ENCODE peak calls at places on chromosomes 13 and 19, in five cellular contexts. G is A549, Q is HepG2, I is WTC11, D is GM12878. J is an unnamed sample.
A peak's percentile ranks its signal among the peaks of the same experiment; 100 is the strongest.

GRCh38 chr13:40547545-40548322 is 118.7 kb downstream of the FOXO1 start:
- DNase-seq in G (no peak), I (no peak), Q (no peak), D (no peak), J (no peak)

GRCh38 chr13:62510906-62511655 is 1095.4 kb upstream of the PCDH20 start:
- DNase-seq in D (peak; percentile 26), I (no peak), Q (no peak), G (no peak), J (no peak)

GRCh38 chr13:97107815-97108534 is 113.7 kb upstream of the OXGR1 start:
- DNase-seq in D (no peak), Q (no peak), I (no peak), G (no peak), J (no peak)

GRCh38 chr19:45040059-45040767 is 1.4 kb downstream of the CLASRP start:
- DNase-seq in Q (no peak), I (no peak), D (no peak), G (no peak), J (no peak)

GRCh38 chr19:5567360-5567970 is at the start of gene TINCR:
- DNase-seq in I (peak; percentile 64), Q (no peak), G (no peak), D (no peak), J (no peak)

GRCh38 chr19:18764591-18765051 is 26.5 kb downstream of the COMP start:
- DNase-seq in G (no peak), D (no peak), Q (no peak), I (no peak), J (no peak)

GRCh38 chr13:106424805-106425204 is 110.7 kb downstream of the EFNB2 start:
- DNase-seq in I (no peak), D (no peak), Q (no peak), G (no peak), J (no peak)

GRCh38 chr13:78657699-78658629 is 991 bp downstream of the OBI1 start:
- DNase-seq in G (no peak), I (no peak), Q (peak; percentile 74), D (no peak), J (no peak)

GRCh38 chr19:11092181-11092538 is 2.9 kb downstream of the LDLR start:
- DNase-seq in Q (peak; percentile 92), I (no peak), G (peak; percentile 62), D (no peak), J (no peak)

GRCh38 chr19:49590971-49591730 is at the start of gene PRR12:
- DNase-seq in D (no peak), G (peak; percentile 88), Q (peak; percentile 61), I (peak; percentile 52), J (peak; percentile 81)

GRCh38 chr13:87331178-87331577 is 340.0 kb upstream of the SLITRK5 start:
- DNase-seq in D (no peak), Q (no peak), G (no peak), I (no peak), J (no peak)

GRCh38 chr19:38055655-38056521 is 148.9 kb downstream of the SIPA1L3 start:
- DNase-seq in G (no peak), I (no peak), Q (no peak), D (no peak), J (no peak)

GRCh38 chr19:18590273-18591272 is 2.0 kb downstream of the REX1BD start:
- DNase-seq in G (peak; percentile 94), Q (peak; percentile 76), D (no peak), I (peak; percentile 98), J (peak; percentile 81)

GRCh38 chr13:78298657-78299056 is 304.7 kb downstream of the POU4F1 start:
- DNase-seq in D (no peak), Q (no peak), I (no peak), G (no peak), J (no peak)

DNA sequence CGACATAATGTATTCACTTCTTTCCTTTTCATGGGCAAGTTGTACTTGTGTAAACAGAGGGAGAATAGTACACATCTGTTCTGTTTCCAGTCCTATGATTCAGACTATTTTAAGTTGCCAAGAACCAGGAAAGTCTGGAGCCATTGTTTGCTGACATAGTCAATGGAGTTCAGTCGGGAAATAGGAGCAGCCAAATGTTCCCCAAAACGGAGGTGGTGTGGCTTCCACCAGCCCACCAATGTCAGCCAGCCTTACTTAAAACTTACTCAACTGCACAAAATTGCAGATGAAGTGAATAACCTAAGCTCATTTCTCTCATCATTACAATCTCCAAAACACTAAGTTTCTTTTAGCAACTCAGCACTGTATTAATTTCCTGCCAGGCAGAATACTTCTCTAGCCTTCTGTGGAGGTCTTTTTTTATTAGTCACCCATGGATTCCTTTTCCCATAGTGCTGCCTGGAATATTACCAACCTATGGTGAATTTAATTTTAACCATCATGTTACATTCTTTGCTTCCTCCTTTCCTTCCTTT is 22.3 kb upstream of the CSNK1A1L start:
- DNase-seq in D (no peak), I (no peak), Q (no peak), G (no peak), J (no peak)
- TF ChIP-seq ESRRA in D (no peak), I (no peak), Q (no peak), G (no peak), J (no peak)

DNA sequence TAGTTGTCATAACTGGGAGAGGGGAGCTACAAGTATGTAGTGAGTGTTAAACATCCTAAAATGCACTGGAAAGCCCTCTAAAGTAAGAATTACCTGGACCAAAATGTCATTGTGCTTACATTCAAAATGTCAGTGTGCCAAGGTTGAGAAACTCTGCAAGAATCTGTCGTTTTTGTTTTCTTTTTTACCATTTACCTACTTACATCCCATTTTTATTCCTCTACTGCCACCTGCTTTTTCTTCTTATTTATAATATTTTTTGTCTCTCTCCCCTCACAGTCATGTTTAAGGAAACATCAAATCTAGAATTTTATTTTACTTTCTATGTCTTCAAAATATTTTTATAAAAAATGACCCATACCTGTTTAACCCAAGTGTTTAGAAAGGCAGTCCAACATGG is 226.4 kb downstream of the PCDH17 start:
- DNase-seq in D (no peak), I (no peak), Q (no peak), G (no peak), J (no peak)
- TF ChIP-seq ESRRA in D (no peak), I (no peak), Q (no peak), G (no peak), J (no peak)

DNA sequence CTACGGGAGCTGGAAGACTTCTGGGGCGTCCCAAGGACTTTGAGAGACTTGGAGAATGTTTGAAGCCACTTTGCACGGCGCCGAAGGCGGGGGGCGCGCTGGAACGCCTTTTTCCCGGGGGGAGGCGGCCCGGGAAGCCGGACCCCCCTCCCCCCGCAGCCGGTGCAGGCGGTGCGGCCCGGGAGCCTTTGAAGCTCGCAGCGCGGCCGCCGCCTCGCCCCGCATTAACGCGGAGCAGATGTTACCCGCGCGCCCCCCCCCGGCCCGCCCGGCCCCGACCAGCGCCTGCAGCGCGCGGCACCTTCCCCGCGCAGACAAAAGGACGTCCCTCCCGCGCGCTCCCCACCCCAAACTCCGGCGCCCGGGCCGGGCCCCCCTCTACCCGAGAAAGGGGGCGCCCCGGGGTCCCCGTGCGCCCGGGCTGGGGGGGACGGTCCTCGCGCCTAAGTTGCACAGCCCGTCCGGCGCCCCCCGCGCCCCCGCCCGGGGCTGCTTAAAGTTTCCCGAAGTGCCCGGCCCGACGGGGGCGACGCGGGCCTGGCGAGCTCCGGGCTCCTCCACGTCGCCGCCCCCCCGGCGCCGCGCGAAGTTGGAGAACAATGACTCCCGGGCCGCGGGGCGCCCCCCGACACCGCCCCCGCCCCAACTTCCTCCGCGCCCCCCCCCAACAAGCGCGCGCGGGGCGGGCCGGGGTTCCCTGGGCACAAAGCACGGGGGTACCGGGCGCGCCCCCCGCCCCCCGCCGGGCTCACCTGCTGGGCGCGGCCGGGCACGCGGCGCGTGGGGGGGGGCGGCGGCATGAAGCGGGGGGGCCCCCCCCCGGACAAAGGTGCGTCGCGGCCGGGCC is 644 bp downstream of the TCF3 start:
- DNase-seq in Q (no peak), G (no peak), D (no peak), I (no peak), J (peak; percentile 73)
- TF ChIP-seq ESRRA in Q (no peak), G (no peak), D (no peak), I (no peak), J (no peak)

DNA sequence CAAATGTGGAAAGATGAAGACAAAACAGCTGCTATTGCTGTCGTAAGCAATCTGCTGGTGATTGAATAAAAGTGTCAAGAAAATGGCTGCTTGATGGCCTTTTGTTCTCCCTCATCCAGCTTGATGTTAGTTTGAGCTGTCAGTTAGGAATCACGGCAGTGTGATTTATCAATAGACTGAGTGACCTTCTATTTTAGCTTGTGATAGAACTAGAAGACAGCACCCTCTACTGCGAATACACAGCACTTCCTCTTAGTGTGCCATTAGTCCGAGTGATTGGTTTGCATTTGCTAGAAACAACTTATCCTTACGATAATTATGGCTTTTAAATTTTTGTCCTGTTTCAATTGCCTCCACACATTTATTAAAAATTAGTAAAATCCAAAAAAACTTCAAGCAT is 76.2 kb downstream of the MZT1 start:
- DNase-seq in I (no peak), D (no peak), G (no peak), Q (peak; percentile 17), J (no peak)
- TF ChIP-seq ESRRA in I (no peak), D (no peak), G (no peak), Q (no peak), J (no peak)

GRCh38 chr13:70523622-70524021 is 415.4 kb upstream of the KLHL1 start:
- DNase-seq in I (no peak), Q (no peak), G (no peak), D (no peak), J (no peak)
- TF ChIP-seq ESRRA in I (no peak), Q (no peak), G (no peak), D (no peak), J (no peak)

GRCh38 chr19:46043519-46043918 is 2.7 kb upstream of the IGFL4 start:
- DNase-seq in Q (no peak), G (no peak), I (no peak), D (no peak), J (no peak)

GRCh38 chr19:46042252-46042883 is 1.6 kb upstream of the IGFL4 start:
- DNase-seq in Q (no peak), D (no peak), I (no peak), G (no peak), J (no peak)

GRCh38 chr19:46040125-46040524 is 677 bp downstream of the IGFL4 start:
- DNase-seq in D (no peak), G (no peak), Q (no peak), I (no peak), J (no peak)

GRCh38 chr19:46036745-46037126 is 4.1 kb downstream of the IGFL4 start:
- DNase-seq in D (no peak), G (no peak), Q (peak; percentile 36), I (no peak), J (no peak)

GRCh38 chr19:46040952-46041500 is at the start of gene IGFL4:
- DNase-seq in D (no peak), I (no peak), Q (no peak), G (peak; percentile 41), J (peak; percentile 14)
- TF ChIP-seq ESRRA in D (no peak), I (no peak), Q (no peak), G (no peak), J (no peak)

GRCh38 chr13:113669871-113670341 is 2.9 kb downstream of the GRK1 start:
- DNase-seq in Q (no peak), I (peak; percentile 14), D (no peak), G (no peak), J (no peak)
- TF ChIP-seq ESRRA in Q (no peak), I (no peak), D (no peak), G (no peak), J (no peak)

DNA sequence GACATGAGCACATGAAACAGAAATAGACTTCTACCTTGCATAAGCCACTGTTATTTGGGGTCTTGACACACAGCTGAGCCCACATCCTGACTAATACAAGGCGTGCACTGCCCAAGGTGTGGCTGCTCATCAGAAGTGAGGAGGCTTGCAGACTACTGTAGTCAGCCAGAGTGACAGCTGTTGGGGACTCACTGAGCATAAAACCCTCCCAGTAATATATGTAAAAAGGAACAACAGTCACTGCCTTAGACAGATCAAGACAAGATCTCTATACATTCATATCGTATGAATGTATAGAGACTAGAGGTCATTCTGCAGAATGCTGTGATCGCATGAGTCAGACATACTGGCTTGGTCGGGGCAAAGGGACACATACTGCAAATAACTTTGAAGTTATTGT is 4.1 kb upstream of the C1QTNF9B start:
- DNase-seq in I (no peak), G (no peak), Q (no peak), D (no peak), J (no peak)
- TF ChIP-seq ESRRA in I (no peak), G (no peak), Q (no peak), D (no peak), J (no peak)